ENCODE peak calls at places on chromosome 5, in nine cellular contexts. R is endodermal cell, I is anterior cingulate cortex, F is activated T-helper 1 cell treated with Interleukin-2 at 50 U/mL for 16 hours, Z is RPMI7951, Y is tibial nerve, T is psoas muscle, V is neural crest cell, U is T1000. G is an unnamed sample.

GRCh38 chr5:55360190-55360589 is 52.4 kb downstream of the MTREX start:
- DNase-seq in R (no peak), I (no peak), F (no peak), Z (no peak), Y (no peak), T (no peak), V (no peak), U (no peak), G (no peak)

GRCh38 chr5:68252678-68253520 is 37.3 kb downstream of the PIK3R1 start:
- DNase-seq in R (peak), I (no peak), F (no peak), Z (peak), Y (peak), T (peak), V (peak), U (no peak), G (no peak)

GRCh38 chr5:71695561-71695960 is 23.5 kb upstream of the CARTPT start:
- DNase-seq in R (no peak), I (no peak), F (no peak), Z (no peak), Y (no peak), T (no peak), V (no peak), U (no peak), G (no peak)

GRCh38 chr5:76657683-76658311 is 34.6 kb upstream of the F2RL2 start:
- DNase-seq in R (no peak), I (no peak), F (no peak), Z (no peak), Y (no peak), T (no peak), V (no peak), U (no peak), G (no peak)

GRCh38 chr5:144368556-144368955 is 197.9 kb downstream of the KCTD16 start:
- DNase-seq in R (no peak), I (no peak), F (no peak), Z (no peak), Y (no peak), T (no peak), V (no peak), U (no peak), G (no peak)

GRCh38 chr5:158175664-158176507 is 316.9 kb upstream of the CLINT1 start:
- DNase-seq in R (no peak), I (no peak), F (no peak), Z (no peak), Y (no peak), T (no peak), V (no peak), U (peak), G (no peak)

GRCh38 chr5:176517053-176517661 is 20.0 kb downstream of the RNF44 start:
- DNase-seq in R (no peak), I (no peak), F (no peak), Z (no peak), Y (no peak), T (no peak), V (no peak), U (no peak), G (no peak)

GRCh38 chr5:93062548-93062947 is 518.5 kb downstream of the NR2F1-AS1 start:
- DNase-seq in R (no peak), I (no peak), F (no peak), Z (peak), Y (no peak), T (no peak), V (no peak), U (no peak), G (no peak)

G was measured in HS-27A.